ENCODE peak calls at places on chromosomes 13 and 19, in seven cellular contexts. V is sciatic nerve, N is T47D, B is left colon, H is fibroblast of lung, P is AG04449, Z is cardiac fibroblast. C is an unnamed sample.

GRCh38 chr19:48685583-48685982 is 10.2 kb upstream of the FUT2 start:
- DNase-seq in V (no peak), N (no peak), B (no peak), H (no peak), P (no peak), Z (no peak), C (no peak)

GRCh38 chr19:38617764-38618589 is at the start of gene MAP4K1:
- DNase-seq in V (peak; percentile 66), N (peak; percentile 16), B (peak; percentile 72), H (no peak), P (no peak), Z (no peak), C (no peak)

GRCh38 chr19:16628984-16629691 is 1.1 kb upstream of the MED26 start:
- DNase-seq in V (no peak), N (no peak), B (peak; percentile 77), H (peak; percentile 69), P (no peak), Z (peak; percentile 68), C (peak; percentile 70)

GRCh38 chr19:14145381-14145780 is 9.0 kb upstream of the ASF1B start:
- DNase-seq in V (no peak), N (no peak), B (no peak), H (no peak), P (no peak), Z (no peak), C (no peak)

GRCh38 chr13:44407891-44408290 is 34.3 kb downstream of the SERP2 start:
- DNase-seq in V (peak; percentile 44), N (no peak), B (no peak), H (no peak), P (no peak), Z (no peak), C (no peak)

GRCh38 chr13:106129273-106129672 is 406.2 kb downstream of the EFNB2 start:
- DNase-seq in V (no peak), N (peak; percentile 24), B (no peak), H (no peak), P (no peak), Z (no peak), C (no peak)

GRCh38 chr13:97114696-97115095 is 107.4 kb upstream of the MBNL2 start:
- DNase-seq in V (no peak), N (no peak), B (no peak), H (no peak), P (no peak), Z (no peak), C (no peak)

GRCh38 chr13:106710267-106710666 is 142.3 kb upstream of the ARGLU1 start:
- DNase-seq in V (no peak), N (no peak), B (no peak), H (peak; percentile 90), P (no peak), Z (peak; percentile 6), C (peak; percentile 43)

GRCh38 chr13:88068316-88068715 is 397.1 kb downstream of the SLITRK5 start:
- DNase-seq in V (no peak), N (no peak), B (no peak), H (no peak), P (no peak), Z (no peak), C (peak; percentile 1)

GRCh38 chr19:53037101-53038097 is 7.1 kb upstream of the ERVV-2 start:
- DNase-seq in V (peak; percentile 49), N (no peak), B (no peak), H (peak; percentile 73), P (no peak), Z (peak; percentile 50), C (peak; percentile 67)

GRCh38 chr13:45295536-45295935 is 45.4 kb downstream of the TPT1 start:
- DNase-seq in V (no peak), N (peak; percentile 32), B (no peak), H (peak; percentile 52), P (no peak), Z (peak; percentile 9), C (no peak)

GRCh38 chr19:48511800-48512503 is at the start of gene LMTK3:
- DNase-seq in V (no peak), N (peak; percentile 69), B (no peak), H (peak; percentile 22), P (no peak), Z (peak; percentile 38), C (peak; percentile 52)

GRCh38 chr19:12995596-12996541 is 594 bp downstream of the NFIX start:
- DNase-seq in V (peak; percentile 68), N (peak; percentile 21), B (no peak), H (peak; percentile 36), P (no peak), Z (peak; percentile 55), C (peak; percentile 48)

GRCh38 chr19:48044561-48044960 is 682 bp upstream of the CABP5 start:
- DNase-seq in V (no peak), N (no peak), B (no peak), H (no peak), P (no peak), Z (no peak), C (no peak)

GRCh38 chr13:78826312-78826711 is 167.4 kb upstream of the OBI1 start:
- DNase-seq in V (no peak), N (no peak), B (no peak), H (no peak), P (no peak), Z (no peak), C (no peak)

GRCh38 chr13:110759710-110760109 is 46.2 kb downstream of the ING1 start:
- DNase-seq in V (no peak), N (no peak), B (no peak), H (peak; percentile 62), P (no peak), Z (peak; percentile 57), C (no peak)

GRCh38 chr19:57096640-57097361 is 23.0 kb upstream of the USP29 start:
- DNase-seq in V (no peak), N (no peak), B (no peak), H (no peak), P (no peak), Z (peak; percentile 5), C (peak; percentile 10)

GRCh38 chr19:18416778-18417249 is 2.4 kb upstream of the SSBP4 start:
- DNase-seq in V (peak; percentile 96), N (peak; percentile 86), B (peak; percentile 85), H (peak; percentile 85), P (no peak), Z (peak; percentile 96), C (peak; percentile 89)